ENCODE peak calls at places on chromosomes 2 and 18, in ten cellular contexts. V, L, D, W, T, M, R, J, B and S are unnamed samples.

GRCh38 chr18:44958040-44958439 is 277.4 kb downstream of the SETBP1 start:
- DNase-seq in V (no peak), L (no peak), D (no peak), W (no peak), T (no peak), M (no peak), R (no peak), J (no peak), B (no peak), S (no peak)

GRCh38 chr2:48954311-48954710 is 198.8 kb upstream of the LHCGR start:
- DNase-seq in V (no peak), L (no peak), D (no peak), W (no peak), T (no peak), M (no peak), R (peak), J (no peak), B (no peak), S (no peak)

GRCh38 chr2:127917916-127918315 is 32.2 kb upstream of the AMMECR1L start:
- DNase-seq in V (peak), L (no peak), D (no peak), W (no peak), T (no peak), M (no peak), R (no peak), J (no peak), B (no peak), S (no peak)

GRCh38 chr18:79199691-79200374 is 130.6 kb downstream of the ATP9B start:
- DNase-seq in V (peak), L (no peak), D (no peak), W (no peak), T (no peak), M (no peak), R (peak), J (no peak), B (no peak), S (no peak)

GRCh38 chr2:222440670-222441422 is 16.5 kb downstream of the SGPP2 start:
- DNase-seq in V (peak), L (no peak), D (no peak), W (no peak), T (no peak), M (no peak), R (no peak), J (no peak), B (no peak), S (peak)

GRCh38 chr2:190637331-190637734 is 11.6 kb upstream of the NAB1 start:
- DNase-seq in V (peak), L (no peak), D (no peak), W (no peak), T (no peak), M (no peak), R (peak), J (no peak), B (no peak), S (no peak)

GRCh38 chr2:95025406-95026319 is at the start of gene MAL:
- DNase-seq in V (no peak), L (no peak), D (peak), W (peak), T (no peak), M (no peak), R (no peak), J (peak), B (peak), S (peak)

GRCh38 chr2:6079405-6079804 is 387.2 kb downstream of the SOX11 start:
- DNase-seq in V (no peak), L (no peak), D (no peak), W (no peak), T (no peak), M (no peak), R (no peak), J (no peak), B (no peak), S (no peak)

GRCh38 chr2:1752751-1753150 is 8.4 kb upstream of the PXDN start:
- DNase-seq in V (no peak), L (no peak), D (no peak), W (no peak), T (no peak), M (no peak), R (no peak), J (no peak), B (no peak), S (no peak)